ENCODE peak calls at places on chromosomes 3 and 15, in four cellular contexts. One of them, this sample, is unnamed.
A peak's percentile ranks its signal among the peaks of the same experiment; 100 is the strongest.

GRCh38 chr3:38015984-38016383 is 13.5 kb downstream of the PLCD1 start:
- DNase-seq in IMR-90: no peak
- DNase-seq in HepG2: no peak
- DNase-seq in K562: no peak
- DNase-seq in this sample: no peak

GRCh38 chr3:167507954-167508353 is 34.1 kb upstream of the SERPINI2 start:
- DNase-seq in IMR-90: no peak
- DNase-seq in HepG2: no peak
- DNase-seq in K562: no peak
- DNase-seq in this sample: no peak

GRCh38 chr3:123319760-123320159 is 118.0 kb downstream of the SEC22A start:
- DNase-seq in IMR-90: no peak
- DNase-seq in K562: no peak
- DNase-seq in HepG2: no peak
- DNase-seq in this sample: no peak

GRCh38 chr3:173090492-173090891 is 50.5 kb downstream of the SPATA16 start:
- DNase-seq in K562: no peak
- DNase-seq in HepG2: no peak
- DNase-seq in IMR-90: no peak
- DNase-seq in this sample: no peak

GRCh38 chr3:43753743-43754142 is 63.0 kb downstream of the ABHD5 start:
- DNase-seq in K562: no peak
- DNase-seq in IMR-90: peak; percentile 87
- DNase-seq in HepG2: no peak
- DNase-seq in this sample: no peak

GRCh38 chr3:105254154-105254553 is 112.6 kb upstream of the ALCAM start:
- DNase-seq in K562: no peak
- DNase-seq in IMR-90: no peak
- DNase-seq in HepG2: no peak
- DNase-seq in this sample: no peak

GRCh38 chr15:84594617-84595290 is 6.1 kb upstream of the ZSCAN2 start:
- DNase-seq in IMR-90: no peak
- DNase-seq in K562: no peak
- DNase-seq in HepG2: peak; percentile 46
- DNase-seq in this sample: no peak

GRCh38 chr3:196165850-196166249 is 45.4 kb downstream of the ZDHHC19 start:
- DNase-seq in HepG2: no peak
- DNase-seq in K562: no peak
- DNase-seq in IMR-90: no peak
- DNase-seq in this sample: no peak

GRCh38 chr3:43239755-43240154 is 46.6 kb upstream of the SNRK start:
- DNase-seq in K562: no peak
- DNase-seq in IMR-90: no peak
- DNase-seq in HepG2: no peak
- DNase-seq in this sample: no peak

GRCh38 chr15:48397841-48398240 is 66.6 kb downstream of the DUT start:
- DNase-seq in IMR-90: no peak
- DNase-seq in HepG2: no peak
- DNase-seq in K562: no peak
- DNase-seq in this sample: no peak
- TF ChIP-seq MAZ in IMR-90: no peak
- TF ChIP-seq MAZ in HepG2: no peak
- TF ChIP-seq MAZ in K562: no peak
- TF ChIP-seq MAZ in this sample: no peak

GRCh38 chr3:162722336-162722735 is 1225.7 kb downstream of the OTOL1 start:
- DNase-seq in IMR-90: no peak
- DNase-seq in K562: no peak
- DNase-seq in HepG2: no peak
- DNase-seq in this sample: no peak

GRCh38 chr3:162721736-162722135 is 1225.1 kb downstream of the OTOL1 start:
- DNase-seq in HepG2: no peak
- DNase-seq in IMR-90: no peak
- DNase-seq in K562: no peak
- DNase-seq in this sample: no peak

GRCh38 chr3:162719684-162720341 is 1223.2 kb downstream of the OTOL1 start:
- DNase-seq in IMR-90: peak; percentile 97
- DNase-seq in K562: no peak
- DNase-seq in HepG2: no peak
- DNase-seq in this sample: peak; percentile 83

DNA sequence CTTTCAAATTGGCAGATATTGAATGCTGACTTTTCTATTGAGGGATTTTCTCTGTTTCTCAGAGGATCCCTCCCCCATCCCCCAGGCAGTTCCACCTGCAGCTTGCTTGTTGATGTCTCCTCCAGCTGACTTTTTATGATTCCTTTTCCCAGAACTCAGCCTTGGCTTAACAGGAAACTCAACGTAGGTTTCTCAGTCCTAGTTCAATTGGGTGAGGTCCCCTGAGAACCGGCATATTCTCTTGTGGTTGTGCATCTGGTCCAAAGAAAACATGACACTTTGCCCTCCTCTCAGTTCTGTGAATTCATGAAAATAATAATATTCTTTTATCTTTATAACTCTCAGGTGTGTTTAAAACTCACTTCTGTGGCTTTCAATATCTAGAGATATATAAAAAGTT is 1222.1 kb downstream of the OTOL1 start:
- DNase-seq in K562: no peak
- DNase-seq in IMR-90: no peak
- DNase-seq in HepG2: no peak
- DNase-seq in this sample: no peak
- TF ChIP-seq MAZ in K562: no peak
- TF ChIP-seq MAZ in IMR-90: no peak
- TF ChIP-seq MAZ in HepG2: no peak
- TF ChIP-seq MAZ in this sample: no peak

GRCh38 chr15:70512772-70513362 is 250.5 kb downstream of the UACA start:
- DNase-seq in IMR-90: peak; percentile 51
- DNase-seq in HepG2: peak; percentile 47
- DNase-seq in K562: peak; percentile 75
- DNase-seq in this sample: peak; percentile 67
- TF ChIP-seq MAZ in IMR-90: no peak
- TF ChIP-seq MAZ in HepG2: no peak
- TF ChIP-seq MAZ in K562: no peak
- TF ChIP-seq MAZ in this sample: no peak

DNA sequence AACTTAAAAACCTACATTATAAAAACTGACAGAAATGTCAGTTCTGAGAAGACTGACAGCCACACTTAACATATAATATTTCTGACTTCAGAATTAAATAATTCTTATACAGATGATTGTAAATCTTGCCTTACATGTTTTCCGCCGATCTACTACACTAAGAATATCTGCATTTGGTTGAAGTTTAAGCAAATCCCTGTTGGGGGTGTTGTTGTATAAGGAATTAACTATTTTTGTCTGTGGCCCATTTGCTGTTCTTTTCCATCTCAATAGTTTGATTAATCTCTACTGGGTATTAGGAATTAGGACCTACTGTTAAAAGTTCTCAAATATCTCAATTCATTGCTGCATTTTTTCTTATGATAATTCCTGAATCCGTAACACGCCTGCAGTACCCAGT is 838.3 kb upstream of the ROBO1 start:
- DNase-seq in IMR-90: no peak
- DNase-seq in K562: no peak
- DNase-seq in HepG2: no peak
- DNase-seq in this sample: no peak
- TF ChIP-seq MAZ in IMR-90: no peak
- TF ChIP-seq MAZ in K562: no peak
- TF ChIP-seq MAZ in HepG2: no peak
- TF ChIP-seq MAZ in this sample: no peak

GRCh38 chr3:144129536-144130214 is 158.1 kb downstream of the DIPK2A start:
- DNase-seq in IMR-90: no peak
- DNase-seq in K562: no peak
- DNase-seq in HepG2: no peak
- DNase-seq in this sample: no peak
- TF ChIP-seq MAZ in IMR-90: no peak
- TF ChIP-seq MAZ in K562: no peak
- TF ChIP-seq MAZ in HepG2: no peak
- TF ChIP-seq MAZ in this sample: no peak

DNA sequence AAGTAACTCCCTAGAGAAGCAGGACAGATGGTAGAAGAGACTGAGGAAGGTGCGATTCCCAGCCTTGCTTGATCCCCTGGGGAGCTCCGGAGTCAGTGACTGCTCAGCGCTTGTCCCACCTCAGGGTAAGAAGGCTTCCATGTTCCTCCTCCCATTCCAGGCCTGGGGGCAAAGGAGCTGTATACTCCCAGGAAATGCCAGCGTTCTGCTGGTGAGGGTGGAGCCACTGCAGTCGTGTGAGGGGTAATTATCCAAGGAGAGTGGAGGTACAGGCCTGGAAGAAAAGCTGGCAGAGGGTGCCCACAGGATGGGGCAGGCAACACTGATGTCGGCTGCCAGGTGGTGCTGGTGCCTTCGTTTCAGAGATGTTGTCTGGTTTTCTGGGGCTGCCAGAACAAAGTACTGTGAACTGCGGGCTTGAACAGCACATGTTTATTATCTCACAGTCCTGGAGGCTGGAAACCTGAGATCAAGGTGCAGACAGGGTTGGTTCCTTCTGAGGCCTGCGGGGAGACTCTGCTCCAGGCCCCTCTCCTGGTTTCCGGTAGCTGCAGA is 12.1 kb upstream of the APBA2 start:
- DNase-seq in K562: no peak
- DNase-seq in HepG2: no peak
- DNase-seq in IMR-90: no peak
- DNase-seq in this sample: no peak
- TF ChIP-seq MAZ in K562: no peak
- TF ChIP-seq MAZ in HepG2: no peak
- TF ChIP-seq MAZ in IMR-90: no peak
- TF ChIP-seq MAZ in this sample: no peak